ENCODE peak calls at places on chromosomes 11 and 22, in seven cellular contexts. One of them, this sample, is unnamed.

GRCh38 chr22:37443977-37444376 is 16.7 kb upstream of the ELFN2 start:
- DNase-seq in CD8-positive, alpha-beta memory T cell: no peak
- DNase-seq in lung: no peak
- DNase-seq in stimulated activated CD4-positive, alpha-beta T cell treated with anti-CD3 and anti-CD28 coated beads, Interleukin-12 subunit alpha, Interleukin-12 subunit beta, amount 100 ng/mL, for 4 hours: no peak
- DNase-seq in D721Med: no peak
- DNase-seq in GM12865: no peak
- DNase-seq in activated CD4-positive, alpha-beta T cell treated with anti-CD3 and anti-CD28 coated beads for 48 hours: no peak
- DNase-seq in this sample: no peak

GRCh38 chr22:39545310-39546063 is 12.9 kb upstream of the RPS19BP1 start:
- DNase-seq in lung: no peak
- DNase-seq in CD8-positive, alpha-beta memory T cell: peak; percentile 48
- DNase-seq in D721Med: no peak
- DNase-seq in activated CD4-positive, alpha-beta T cell treated with anti-CD3 and anti-CD28 coated beads for 48 hours: peak; percentile 80
- DNase-seq in stimulated activated CD4-positive, alpha-beta T cell treated with anti-CD3 and anti-CD28 coated beads, Interleukin-12 subunit alpha, Interleukin-12 subunit beta, amount 100 ng/mL, for 4 hours: peak; percentile 77
- DNase-seq in GM12865: peak; percentile 32
- DNase-seq in this sample: peak; percentile 56

GRCh38 chr11:69655479-69656394 is 14.8 kb downstream of the CCND1 start:
- DNase-seq in activated CD4-positive, alpha-beta T cell treated with anti-CD3 and anti-CD28 coated beads for 48 hours: no peak
- DNase-seq in lung: no peak
- DNase-seq in GM12865: no peak
- DNase-seq in D721Med: no peak
- DNase-seq in stimulated activated CD4-positive, alpha-beta T cell treated with anti-CD3 and anti-CD28 coated beads, Interleukin-12 subunit alpha, Interleukin-12 subunit beta, amount 100 ng/mL, for 4 hours: no peak
- DNase-seq in CD8-positive, alpha-beta memory T cell: no peak
- DNase-seq in this sample: no peak

GRCh38 chr11:15716550-15716949 is 601.8 kb downstream of the INSC start:
- DNase-seq in CD8-positive, alpha-beta memory T cell: no peak
- DNase-seq in stimulated activated CD4-positive, alpha-beta T cell treated with anti-CD3 and anti-CD28 coated beads, Interleukin-12 subunit alpha, Interleukin-12 subunit beta, amount 100 ng/mL, for 4 hours: no peak
- DNase-seq in GM12865: no peak
- DNase-seq in activated CD4-positive, alpha-beta T cell treated with anti-CD3 and anti-CD28 coated beads for 48 hours: no peak
- DNase-seq in D721Med: no peak
- DNase-seq in lung: no peak
- DNase-seq in this sample: no peak

GRCh38 chr11:10304495-10305261 is at the start of gene ADM:
- DNase-seq in lung: peak; percentile 85
- DNase-seq in stimulated activated CD4-positive, alpha-beta T cell treated with anti-CD3 and anti-CD28 coated beads, Interleukin-12 subunit alpha, Interleukin-12 subunit beta, amount 100 ng/mL, for 4 hours: peak; percentile 25
- DNase-seq in CD8-positive, alpha-beta memory T cell: no peak
- DNase-seq in D721Med: no peak
- DNase-seq in activated CD4-positive, alpha-beta T cell treated with anti-CD3 and anti-CD28 coated beads for 48 hours: peak; percentile 65
- DNase-seq in GM12865: peak; percentile 58
- DNase-seq in this sample: no peak

GRCh38 chr11:14417186-14417585 is 58.2 kb upstream of the RRAS2 start:
- DNase-seq in lung: no peak
- DNase-seq in CD8-positive, alpha-beta memory T cell: no peak
- DNase-seq in stimulated activated CD4-positive, alpha-beta T cell treated with anti-CD3 and anti-CD28 coated beads, Interleukin-12 subunit alpha, Interleukin-12 subunit beta, amount 100 ng/mL, for 4 hours: no peak
- DNase-seq in activated CD4-positive, alpha-beta T cell treated with anti-CD3 and anti-CD28 coated beads for 48 hours: no peak
- DNase-seq in GM12865: no peak
- DNase-seq in D721Med: no peak
- DNase-seq in this sample: no peak

GRCh38 chr22:35838849-35839646 is 121.4 kb downstream of the APOL5 start:
- DNase-seq in GM12865: peak; percentile 25
- DNase-seq in CD8-positive, alpha-beta memory T cell: no peak
- DNase-seq in stimulated activated CD4-positive, alpha-beta T cell treated with anti-CD3 and anti-CD28 coated beads, Interleukin-12 subunit alpha, Interleukin-12 subunit beta, amount 100 ng/mL, for 4 hours: no peak
- DNase-seq in D721Med: no peak
- DNase-seq in activated CD4-positive, alpha-beta T cell treated with anti-CD3 and anti-CD28 coated beads for 48 hours: peak; percentile 9
- DNase-seq in lung: no peak
- DNase-seq in this sample: no peak

GRCh38 chr11:117684731-117685130 is 112.3 kb downstream of the DSCAML1 start:
- DNase-seq in lung: no peak
- DNase-seq in D721Med: no peak
- DNase-seq in activated CD4-positive, alpha-beta T cell treated with anti-CD3 and anti-CD28 coated beads for 48 hours: no peak
- DNase-seq in stimulated activated CD4-positive, alpha-beta T cell treated with anti-CD3 and anti-CD28 coated beads, Interleukin-12 subunit alpha, Interleukin-12 subunit beta, amount 100 ng/mL, for 4 hours: no peak
- DNase-seq in CD8-positive, alpha-beta memory T cell: no peak
- DNase-seq in GM12865: no peak
- DNase-seq in this sample: no peak

GRCh38 chr22:37784829-37785495 is 22.8 kb upstream of the GCAT start:
- DNase-seq in activated CD4-positive, alpha-beta T cell treated with anti-CD3 and anti-CD28 coated beads for 48 hours: no peak
- DNase-seq in GM12865: no peak
- DNase-seq in D721Med: no peak
- DNase-seq in CD8-positive, alpha-beta memory T cell: no peak
- DNase-seq in stimulated activated CD4-positive, alpha-beta T cell treated with anti-CD3 and anti-CD28 coated beads, Interleukin-12 subunit alpha, Interleukin-12 subunit beta, amount 100 ng/mL, for 4 hours: no peak
- DNase-seq in lung: no peak
- DNase-seq in this sample: no peak

GRCh38 chr11:118074785-118075184 is 2.1 kb upstream of the TMPRSS4 start:
- DNase-seq in D721Med: no peak
- DNase-seq in activated CD4-positive, alpha-beta T cell treated with anti-CD3 and anti-CD28 coated beads for 48 hours: no peak
- DNase-seq in stimulated activated CD4-positive, alpha-beta T cell treated with anti-CD3 and anti-CD28 coated beads, Interleukin-12 subunit alpha, Interleukin-12 subunit beta, amount 100 ng/mL, for 4 hours: no peak
- DNase-seq in CD8-positive, alpha-beta memory T cell: no peak
- DNase-seq in lung: no peak
- DNase-seq in GM12865: no peak
- DNase-seq in this sample: no peak

GRCh38 chr11:128525411-128526243 is 61.7 kb downstream of the ETS1 start:
- DNase-seq in stimulated activated CD4-positive, alpha-beta T cell treated with anti-CD3 and anti-CD28 coated beads, Interleukin-12 subunit alpha, Interleukin-12 subunit beta, amount 100 ng/mL, for 4 hours: no peak
- DNase-seq in activated CD4-positive, alpha-beta T cell treated with anti-CD3 and anti-CD28 coated beads for 48 hours: no peak
- DNase-seq in lung: no peak
- DNase-seq in D721Med: no peak
- DNase-seq in CD8-positive, alpha-beta memory T cell: no peak
- DNase-seq in GM12865: no peak
- DNase-seq in this sample: no peak

GRCh38 chr11:134374171-134374570 is 37.9 kb downstream of the B3GAT1 start:
- DNase-seq in D721Med: no peak
- DNase-seq in activated CD4-positive, alpha-beta T cell treated with anti-CD3 and anti-CD28 coated beads for 48 hours: no peak
- DNase-seq in lung: no peak
- DNase-seq in GM12865: no peak
- DNase-seq in stimulated activated CD4-positive, alpha-beta T cell treated with anti-CD3 and anti-CD28 coated beads, Interleukin-12 subunit alpha, Interleukin-12 subunit beta, amount 100 ng/mL, for 4 hours: no peak
- DNase-seq in CD8-positive, alpha-beta memory T cell: no peak
- DNase-seq in this sample: no peak

GRCh38 chr11:36053901-36054300 is 110.0 kb downstream of the LDLRAD3 start:
- DNase-seq in D721Med: no peak
- DNase-seq in CD8-positive, alpha-beta memory T cell: no peak
- DNase-seq in activated CD4-positive, alpha-beta T cell treated with anti-CD3 and anti-CD28 coated beads for 48 hours: no peak
- DNase-seq in GM12865: no peak
- DNase-seq in lung: no peak
- DNase-seq in stimulated activated CD4-positive, alpha-beta T cell treated with anti-CD3 and anti-CD28 coated beads, Interleukin-12 subunit alpha, Interleukin-12 subunit beta, amount 100 ng/mL, for 4 hours: no peak
- DNase-seq in this sample: no peak

GRCh38 chr11:5808500-5809121 is at the start of gene OR52N2:
- DNase-seq in stimulated activated CD4-positive, alpha-beta T cell treated with anti-CD3 and anti-CD28 coated beads, Interleukin-12 subunit alpha, Interleukin-12 subunit beta, amount 100 ng/mL, for 4 hours: peak; percentile 54
- DNase-seq in CD8-positive, alpha-beta memory T cell: peak; percentile 67
- DNase-seq in D721Med: no peak
- DNase-seq in activated CD4-positive, alpha-beta T cell treated with anti-CD3 and anti-CD28 coated beads for 48 hours: peak; percentile 77
- DNase-seq in lung: peak; percentile 80
- DNase-seq in GM12865: peak; percentile 81
- DNase-seq in this sample: peak; percentile 53

GRCh38 chr11:61771995-61772455 is 19.6 kb downstream of the MYRF start:
- DNase-seq in activated CD4-positive, alpha-beta T cell treated with anti-CD3 and anti-CD28 coated beads for 48 hours: no peak
- DNase-seq in D721Med: no peak
- DNase-seq in CD8-positive, alpha-beta memory T cell: no peak
- DNase-seq in GM12865: no peak
- DNase-seq in lung: no peak
- DNase-seq in stimulated activated CD4-positive, alpha-beta T cell treated with anti-CD3 and anti-CD28 coated beads, Interleukin-12 subunit alpha, Interleukin-12 subunit beta, amount 100 ng/mL, for 4 hours: no peak
- DNase-seq in this sample: no peak

GRCh38 chr11:69245041-69245440 is 48.9 kb upstream of the MYEOV start:
- DNase-seq in D721Med: no peak
- DNase-seq in lung: no peak
- DNase-seq in GM12865: no peak
- DNase-seq in stimulated activated CD4-positive, alpha-beta T cell treated with anti-CD3 and anti-CD28 coated beads, Interleukin-12 subunit alpha, Interleukin-12 subunit beta, amount 100 ng/mL, for 4 hours: no peak
- DNase-seq in activated CD4-positive, alpha-beta T cell treated with anti-CD3 and anti-CD28 coated beads for 48 hours: no peak
- DNase-seq in CD8-positive, alpha-beta memory T cell: no peak
- DNase-seq in this sample: no peak

GRCh38 chr22:17483670-17484372 is 79.5 kb upstream of the SLC25A18 start:
- DNase-seq in lung: no peak
- DNase-seq in CD8-positive, alpha-beta memory T cell: no peak
- DNase-seq in D721Med: no peak
- DNase-seq in activated CD4-positive, alpha-beta T cell treated with anti-CD3 and anti-CD28 coated beads for 48 hours: no peak
- DNase-seq in GM12865: no peak
- DNase-seq in stimulated activated CD4-positive, alpha-beta T cell treated with anti-CD3 and anti-CD28 coated beads, Interleukin-12 subunit alpha, Interleukin-12 subunit beta, amount 100 ng/mL, for 4 hours: no peak
- DNase-seq in this sample: no peak

GRCh38 chr11:61446211-61446651 is 16.3 kb downstream of the SDHAF2 start:
- DNase-seq in lung: peak; percentile 89
- DNase-seq in GM12865: peak; percentile 83
- DNase-seq in CD8-positive, alpha-beta memory T cell: peak; percentile 30
- DNase-seq in activated CD4-positive, alpha-beta T cell treated with anti-CD3 and anti-CD28 coated beads for 48 hours: peak; percentile 93
- DNase-seq in stimulated activated CD4-positive, alpha-beta T cell treated with anti-CD3 and anti-CD28 coated beads, Interleukin-12 subunit alpha, Interleukin-12 subunit beta, amount 100 ng/mL, for 4 hours: peak; percentile 79
- DNase-seq in D721Med: peak; percentile 67
- DNase-seq in this sample: peak; percentile 72

GRCh38 chr11:112784323-112785073 is 176.7 kb upstream of the NCAM1 start:
- DNase-seq in activated CD4-positive, alpha-beta T cell treated with anti-CD3 and anti-CD28 coated beads for 48 hours: no peak
- DNase-seq in stimulated activated CD4-positive, alpha-beta T cell treated with anti-CD3 and anti-CD28 coated beads, Interleukin-12 subunit alpha, Interleukin-12 subunit beta, amount 100 ng/mL, for 4 hours: no peak
- DNase-seq in lung: no peak
- DNase-seq in D721Med: no peak
- DNase-seq in GM12865: no peak
- DNase-seq in CD8-positive, alpha-beta memory T cell: no peak
- DNase-seq in this sample: no peak

GRCh38 chr11:70646272-70647049 is 248.1 kb downstream of the CTTN start:
- DNase-seq in activated CD4-positive, alpha-beta T cell treated with anti-CD3 and anti-CD28 coated beads for 48 hours: no peak
- DNase-seq in stimulated activated CD4-positive, alpha-beta T cell treated with anti-CD3 and anti-CD28 coated beads, Interleukin-12 subunit alpha, Interleukin-12 subunit beta, amount 100 ng/mL, for 4 hours: no peak
- DNase-seq in lung: no peak
- DNase-seq in CD8-positive, alpha-beta memory T cell: no peak
- DNase-seq in D721Med: no peak
- DNase-seq in GM12865: no peak
- DNase-seq in this sample: no peak

GRCh38 chr11:17639091-17639490 is 80.3 kb upstream of the MYOD1 start:
- DNase-seq in stimulated activated CD4-positive, alpha-beta T cell treated with anti-CD3 and anti-CD28 coated beads, Interleukin-12 subunit alpha, Interleukin-12 subunit beta, amount 100 ng/mL, for 4 hours: no peak
- DNase-seq in GM12865: no peak
- DNase-seq in CD8-positive, alpha-beta memory T cell: no peak
- DNase-seq in lung: no peak
- DNase-seq in activated CD4-positive, alpha-beta T cell treated with anti-CD3 and anti-CD28 coated beads for 48 hours: no peak
- DNase-seq in D721Med: no peak
- DNase-seq in this sample: no peak

GRCh38 chr11:128022007-128022368 is 565.4 kb downstream of the ETS1 start:
- DNase-seq in lung: no peak
- DNase-seq in activated CD4-positive, alpha-beta T cell treated with anti-CD3 and anti-CD28 coated beads for 48 hours: no peak
- DNase-seq in D721Med: no peak
- DNase-seq in CD8-positive, alpha-beta memory T cell: no peak
- DNase-seq in GM12865: no peak
- DNase-seq in stimulated activated CD4-positive, alpha-beta T cell treated with anti-CD3 and anti-CD28 coated beads, Interleukin-12 subunit alpha, Interleukin-12 subunit beta, amount 100 ng/mL, for 4 hours: no peak
- DNase-seq in this sample: no peak

GRCh38 chr11:414333-414857 is 404 bp downstream of the SIGIRR start:
- DNase-seq in stimulated activated CD4-positive, alpha-beta T cell treated with anti-CD3 and anti-CD28 coated beads, Interleukin-12 subunit alpha, Interleukin-12 subunit beta, amount 100 ng/mL, for 4 hours: no peak
- DNase-seq in D721Med: no peak
- DNase-seq in activated CD4-positive, alpha-beta T cell treated with anti-CD3 and anti-CD28 coated beads for 48 hours: no peak
- DNase-seq in CD8-positive, alpha-beta memory T cell: no peak
- DNase-seq in lung: no peak
- DNase-seq in GM12865: no peak
- DNase-seq in this sample: no peak

GRCh38 chr11:2389344-2390026 is 11.1 kb upstream of the TSSC4 start:
- DNase-seq in lung: no peak
- DNase-seq in activated CD4-positive, alpha-beta T cell treated with anti-CD3 and anti-CD28 coated beads for 48 hours: no peak
- DNase-seq in GM12865: no peak
- DNase-seq in stimulated activated CD4-positive, alpha-beta T cell treated with anti-CD3 and anti-CD28 coated beads, Interleukin-12 subunit alpha, Interleukin-12 subunit beta, amount 100 ng/mL, for 4 hours: no peak
- DNase-seq in D721Med: no peak
- DNase-seq in CD8-positive, alpha-beta memory T cell: no peak
- DNase-seq in this sample: no peak

GRCh38 chr11:1699771-1700170 is 2.8 kb downstream of the KRTAP5-6 start:
- DNase-seq in GM12865: no peak
- DNase-seq in stimulated activated CD4-positive, alpha-beta T cell treated with anti-CD3 and anti-CD28 coated beads, Interleukin-12 subunit alpha, Interleukin-12 subunit beta, amount 100 ng/mL, for 4 hours: no peak
- DNase-seq in D721Med: no peak
- DNase-seq in activated CD4-positive, alpha-beta T cell treated with anti-CD3 and anti-CD28 coated beads for 48 hours: no peak
- DNase-seq in CD8-positive, alpha-beta memory T cell: no peak
- DNase-seq in lung: no peak
- DNase-seq in this sample: no peak

GRCh38 chr11:73667906-73668305 is 21.5 kb downstream of the PLEKHB1 start:
- DNase-seq in D721Med: no peak
- DNase-seq in activated CD4-positive, alpha-beta T cell treated with anti-CD3 and anti-CD28 coated beads for 48 hours: no peak
- DNase-seq in lung: no peak
- DNase-seq in stimulated activated CD4-positive, alpha-beta T cell treated with anti-CD3 and anti-CD28 coated beads, Interleukin-12 subunit alpha, Interleukin-12 subunit beta, amount 100 ng/mL, for 4 hours: no peak
- DNase-seq in GM12865: no peak
- DNase-seq in CD8-positive, alpha-beta memory T cell: no peak
- DNase-seq in this sample: no peak

This sample was measured in activated T-helper 2 cell treated with anti-CD3 and anti-CD28 coated beads, Interferon-gamma antibody, Interleukin-2, Interleukin-4, amounts not matched to agents 10 μg/mL and 5 μg/mL and 100 μg/mL, durations not matched to agents 14 hours and 24 hours and 36 hours.